ENCODE peak calls at places on chromosomes 1 and 21, in six cellular contexts. K, M, C, D, W and Y are unnamed samples.

GRCh38 chr1:116377564-116378529 is 4.8 kb downstream of the ATP1A1 start:
- DNase-seq in K (peak), M (peak), C (peak), D (peak), W (peak), Y (no peak)

GRCh38 chr21:28272272-28272992 is 720.2 kb downstream of the LTN1 start:
- DNase-seq in K (peak), M (no peak), C (peak), D (peak), W (no peak), Y (no peak)

GRCh38 chr1:98323396-98323795 is 338.1 kb upstream of the SNX7 start:
- DNase-seq in K (peak), M (no peak), C (peak), D (peak), W (no peak), Y (no peak)

GRCh38 chr1:42880384-42880783 is 34.0 kb downstream of the ZNF691 start:
- DNase-seq in K (no peak), M (no peak), C (no peak), D (no peak), W (no peak), Y (no peak)

GRCh38 chr1:23745515-23745914 is 2.2 kb downstream of the ELOA start:
- DNase-seq in K (peak), M (peak), C (no peak), D (peak), W (peak), Y (no peak)

GRCh38 chr1:101278238-101278637 is 41.4 kb downstream of the S1PR1 start:
- DNase-seq in K (no peak), M (no peak), C (no peak), D (no peak), W (no peak), Y (no peak)

GRCh38 chr21:43957128-43957571 is 55.0 kb upstream of the TRAPPC10 start:
- DNase-seq in K (no peak), M (no peak), C (no peak), D (no peak), W (no peak), Y (no peak)

GRCh38 chr1:6171546-6172124 is 8.5 kb downstream of the CHD5 start:
- DNase-seq in K (no peak), M (no peak), C (no peak), D (peak), W (no peak), Y (no peak)

GRCh38 chr1:201647722-201648065 is 108.8 kb downstream of the NAV1 start:
- DNase-seq in K (no peak), M (no peak), C (no peak), D (no peak), W (no peak), Y (no peak)

GRCh38 chr1:156641761-156642264 is at the start of gene BCAN:
- DNase-seq in K (no peak), M (no peak), C (no peak), D (no peak), W (peak), Y (no peak)

GRCh38 chr1:70458120-70458519 is 47.1 kb downstream of the CTH start:
- DNase-seq in K (no peak), M (no peak), C (no peak), D (peak), W (no peak), Y (no peak)

GRCh38 chr1:218211241-218211640 is 73.9 kb upstream of the RRP15 start:
- DNase-seq in K (peak), M (no peak), C (no peak), D (no peak), W (no peak), Y (no peak)

GRCh38 chr1:187001198-187001904 is 172.6 kb downstream of the PLA2G4A start:
- DNase-seq in K (peak), M (no peak), C (peak), D (no peak), W (no peak), Y (no peak)

GRCh38 chr21:35400233-35400939 is 351.3 kb upstream of the RUNX1 start:
- DNase-seq in K (peak), M (peak), C (peak), D (peak), W (peak), Y (peak)

GRCh38 chr1:201288765-201289164 is 5.5 kb downstream of the PKP1 start:
- DNase-seq in K (no peak), M (no peak), C (no peak), D (no peak), W (no peak), Y (no peak)

GRCh38 chr21:46141767-46142580 is 13.4 kb downstream of the FTCD start:
- DNase-seq in K (no peak), M (no peak), C (no peak), D (no peak), W (no peak), Y (no peak)

GRCh38 chr1:31605908-31606427 is 11.5 kb upstream of the HCRTR1 start:
- DNase-seq in K (peak), M (no peak), C (peak), D (no peak), W (no peak), Y (no peak)

GRCh38 chr1:198672124-198672523 is 33.3 kb downstream of the PTPRC start:
- DNase-seq in K (peak), M (no peak), C (peak), D (no peak), W (no peak), Y (no peak)

GRCh38 chr1:231847612-231848390 is 221.2 kb downstream of the DISC1 start:
- DNase-seq in K (no peak), M (no peak), C (no peak), D (no peak), W (no peak), Y (no peak)

GRCh38 chr1:243341074-243341473 is 85.2 kb downstream of the SDCCAG8 start:
- DNase-seq in K (peak), M (no peak), C (no peak), D (no peak), W (no peak), Y (no peak)

GRCh38 chr1:147719711-147720225 is 40.6 kb downstream of the GJA5 start:
- DNase-seq in K (no peak), M (no peak), C (no peak), D (no peak), W (no peak), Y (no peak)

GRCh38 chr1:22039594-22040347 is 12.7 kb upstream of the CDC42 start:
- DNase-seq in K (peak), M (peak), C (no peak), D (peak), W (peak), Y (peak)

GRCh38 chr1:56151402-56151801 is 428.0 kb downstream of the PLPP3 start:
- DNase-seq in K (no peak), M (no peak), C (no peak), D (no peak), W (no peak), Y (no peak)

GRCh38 chr1:53376742-53377437 is 49.0 kb upstream of the LRP8 start:
- DNase-seq in K (no peak), M (no peak), C (no peak), D (no peak), W (peak), Y (no peak)

GRCh38 chr1:221816899-221817298 is 75.0 kb upstream of the DUSP10 start:
- DNase-seq in K (peak), M (no peak), C (peak), D (no peak), W (no peak), Y (no peak)

GRCh38 chr21:27571706-27572105 is 604.8 kb upstream of the ADAMTS5 start:
- DNase-seq in K (no peak), M (no peak), C (peak), D (no peak), W (no peak), Y (no peak)

GRCh38 chr21:45544449-45545235 is 2.4 kb upstream of the SLC19A1 start:
- DNase-seq in K (no peak), M (no peak), C (no peak), D (no peak), W (no peak), Y (no peak)

GRCh38 chr1:185786524-185786923 is 52.3 kb downstream of the HMCN1 start:
- DNase-seq in K (no peak), M (no peak), C (no peak), D (no peak), W (no peak), Y (no peak)

GRCh38 chr1:169699769-169700168 is 11.7 kb downstream of the SELL start:
- DNase-seq in K (no peak), M (no peak), C (no peak), D (no peak), W (no peak), Y (no peak)

GRCh38 chr1:37666241-37666867 is 26.0 kb upstream of the CDCA8 start:
- DNase-seq in K (no peak), M (no peak), C (no peak), D (no peak), W (no peak), Y (no peak)

GRCh38 chr1:175864183-175864582 is 120.8 kb upstream of the TNR start:
- DNase-seq in K (no peak), M (no peak), C (no peak), D (no peak), W (no peak), Y (no peak)

GRCh38 chr1:94324168-94324544 is 86.8 kb upstream of the ARHGAP29 start:
- DNase-seq in K (peak), M (no peak), C (no peak), D (no peak), W (no peak), Y (no peak)

GRCh38 chr1:93598861-93599439 is 82.7 kb downstream of the BCAR3 start:
- DNase-seq in K (no peak), M (no peak), C (no peak), D (no peak), W (peak), Y (no peak)

GRCh38 chr1:13585996-13586395 is 2.4 kb downstream of the PDPN start:
- DNase-seq in K (peak), M (no peak), C (no peak), D (no peak), W (no peak), Y (no peak)

GRCh38 chr1:78292361-78292760 is 198.4 kb upstream of the PTGFR start:
- DNase-seq in K (peak), M (no peak), C (no peak), D (no peak), W (no peak), Y (no peak)

GRCh38 chr1:243411472-243411871 is 155.6 kb downstream of the SDCCAG8 start:
- DNase-seq in K (no peak), M (no peak), C (no peak), D (no peak), W (peak), Y (no peak)